ENCODE peak calls at places on chromosomes 3 and 15, in eight cellular contexts. One of them, this sample, is unnamed.

GRCh38 chr3:178078933-178079332 is 457.3 kb upstream of the KCNMB2 start:
- DNase-seq in A549: no peak
- DNase-seq in breast epithelium: peak; percentile 27
- DNase-seq in transverse colon: no peak
- DNase-seq in prostate gland: no peak
- DNase-seq in body of pancreas: no peak
- DNase-seq in tibial nerve: no peak
- DNase-seq in uterus: peak; percentile 54
- DNase-seq in this sample: no peak

GRCh38 chr3:194987571-194988494 is 283.1 kb downstream of the XXYLT1 start:
- DNase-seq in transverse colon: no peak
- DNase-seq in A549: no peak
- DNase-seq in uterus: no peak
- DNase-seq in prostate gland: no peak
- DNase-seq in body of pancreas: no peak
- DNase-seq in breast epithelium: peak; percentile 9
- DNase-seq in tibial nerve: no peak
- DNase-seq in this sample: no peak

GRCh38 chr3:111485086-111485485 is 56.9 kb upstream of the CD96 start:
- DNase-seq in tibial nerve: no peak
- DNase-seq in breast epithelium: no peak
- DNase-seq in prostate gland: no peak
- DNase-seq in uterus: no peak
- DNase-seq in body of pancreas: no peak
- DNase-seq in A549: no peak
- DNase-seq in transverse colon: no peak
- DNase-seq in this sample: no peak

GRCh38 chr3:81277853-81278252 is 483.6 kb downstream of the GBE1 start:
- DNase-seq in tibial nerve: no peak
- DNase-seq in body of pancreas: no peak
- DNase-seq in transverse colon: no peak
- DNase-seq in prostate gland: no peak
- DNase-seq in uterus: no peak
- DNase-seq in breast epithelium: no peak
- DNase-seq in A549: no peak
- DNase-seq in this sample: no peak

GRCh38 chr15:71282086-71282485 is 166.8 kb downstream of the THSD4 start:
- DNase-seq in tibial nerve: no peak
- DNase-seq in transverse colon: no peak
- DNase-seq in A549: no peak
- DNase-seq in prostate gland: no peak
- DNase-seq in breast epithelium: no peak
- DNase-seq in body of pancreas: no peak
- DNase-seq in uterus: no peak
- DNase-seq in this sample: no peak

GRCh38 chr3:55090746-55091145 is 162.9 kb upstream of the LRTM1 start:
- DNase-seq in tibial nerve: no peak
- DNase-seq in A549: no peak
- DNase-seq in body of pancreas: no peak
- DNase-seq in breast epithelium: no peak
- DNase-seq in transverse colon: no peak
- DNase-seq in uterus: no peak
- DNase-seq in prostate gland: no peak
- DNase-seq in this sample: no peak

GRCh38 chr3:123883111-123883510 is 1.0 kb downstream of the MYLK start:
- DNase-seq in A549: no peak
- DNase-seq in body of pancreas: no peak
- DNase-seq in uterus: no peak
- DNase-seq in tibial nerve: no peak
- DNase-seq in breast epithelium: no peak
- DNase-seq in transverse colon: peak; percentile 21
- DNase-seq in prostate gland: no peak
- DNase-seq in this sample: no peak

GRCh38 chr15:69551391-69552056 is 98.9 kb downstream of the RPLP1 start:
- DNase-seq in tibial nerve: no peak
- DNase-seq in prostate gland: peak; percentile 30
- DNase-seq in transverse colon: no peak
- DNase-seq in breast epithelium: no peak
- DNase-seq in A549: no peak
- DNase-seq in body of pancreas: no peak
- DNase-seq in uterus: no peak
- DNase-seq in this sample: no peak

GRCh38 chr3:164612751-164613150 is 465.5 kb downstream of the SI start:
- DNase-seq in breast epithelium: no peak
- DNase-seq in tibial nerve: no peak
- DNase-seq in prostate gland: no peak
- DNase-seq in uterus: no peak
- DNase-seq in A549: no peak
- DNase-seq in body of pancreas: no peak
- DNase-seq in transverse colon: no peak
- DNase-seq in this sample: no peak

GRCh38 chr15:74511583-74511982 is 29.4 kb upstream of the ARID3B start:
- DNase-seq in breast epithelium: no peak
- DNase-seq in tibial nerve: no peak
- DNase-seq in body of pancreas: no peak
- DNase-seq in A549: no peak
- DNase-seq in uterus: no peak
- DNase-seq in transverse colon: no peak
- DNase-seq in prostate gland: no peak
- DNase-seq in this sample: no peak

GRCh38 chr3:173065543-173065970 is 75.5 kb downstream of the SPATA16 start:
- DNase-seq in breast epithelium: no peak
- DNase-seq in prostate gland: no peak
- DNase-seq in uterus: no peak
- DNase-seq in tibial nerve: no peak
- DNase-seq in A549: no peak
- DNase-seq in transverse colon: no peak
- DNase-seq in body of pancreas: no peak
- DNase-seq in this sample: no peak

GRCh38 chr3:127953636-127954035 is 38.6 kb downstream of the KBTBD12 start:
- DNase-seq in A549: no peak
- DNase-seq in transverse colon: no peak
- DNase-seq in body of pancreas: no peak
- DNase-seq in prostate gland: no peak
- DNase-seq in uterus: no peak
- DNase-seq in tibial nerve: no peak
- DNase-seq in breast epithelium: no peak
- DNase-seq in this sample: no peak

GRCh38 chr3:195556390-195556789 is 13.3 kb upstream of the PPP1R2 start:
- DNase-seq in transverse colon: peak; percentile 28
- DNase-seq in A549: peak; percentile 13
- DNase-seq in breast epithelium: no peak
- DNase-seq in tibial nerve: no peak
- DNase-seq in prostate gland: no peak
- DNase-seq in uterus: no peak
- DNase-seq in body of pancreas: no peak
- DNase-seq in this sample: peak; percentile 48

GRCh38 chr15:65259367-65259781 is 27.3 kb downstream of the PARP16 start:
- DNase-seq in A549: no peak
- DNase-seq in body of pancreas: peak; percentile 17
- DNase-seq in prostate gland: peak; percentile 9
- DNase-seq in uterus: peak; percentile 91
- DNase-seq in breast epithelium: no peak
- DNase-seq in tibial nerve: no peak
- DNase-seq in transverse colon: peak; percentile 38
- DNase-seq in this sample: peak; percentile 58

GRCh38 chr3:107833046-107833445 is 257.8 kb downstream of the CD47 start:
- DNase-seq in prostate gland: no peak
- DNase-seq in uterus: no peak
- DNase-seq in A549: no peak
- DNase-seq in tibial nerve: no peak
- DNase-seq in body of pancreas: no peak
- DNase-seq in breast epithelium: no peak
- DNase-seq in transverse colon: no peak
- DNase-seq in this sample: no peak

GRCh38 chr3:43434431-43434830 is 148.1 kb downstream of the SNRK start:
- DNase-seq in body of pancreas: no peak
- DNase-seq in breast epithelium: no peak
- DNase-seq in uterus: no peak
- DNase-seq in A549: no peak
- DNase-seq in prostate gland: no peak
- DNase-seq in transverse colon: no peak
- DNase-seq in tibial nerve: no peak
- DNase-seq in this sample: no peak

GRCh38 chr3:12894629-12895028 is 53.3 kb upstream of the RPL32 start:
- DNase-seq in A549: no peak
- DNase-seq in breast epithelium: no peak
- DNase-seq in uterus: no peak
- DNase-seq in tibial nerve: no peak
- DNase-seq in transverse colon: no peak
- DNase-seq in body of pancreas: no peak
- DNase-seq in prostate gland: no peak
- DNase-seq in this sample: no peak

GRCh38 chr3:14371573-14372474 is 30.6 kb upstream of the SLC6A6 start:
- DNase-seq in A549: peak; percentile 79
- DNase-seq in body of pancreas: peak; percentile 78
- DNase-seq in prostate gland: peak; percentile 82
- DNase-seq in uterus: peak; percentile 36
- DNase-seq in tibial nerve: peak; percentile 46
- DNase-seq in transverse colon: peak; percentile 91
- DNase-seq in breast epithelium: peak; percentile 80
- DNase-seq in this sample: peak; percentile 96

GRCh38 chr3:144129536-144130214 is 158.1 kb downstream of the DIPK2A start:
- DNase-seq in transverse colon: no peak
- DNase-seq in uterus: no peak
- DNase-seq in prostate gland: no peak
- DNase-seq in body of pancreas: no peak
- DNase-seq in breast epithelium: no peak
- DNase-seq in tibial nerve: no peak
- DNase-seq in A549: no peak
- DNase-seq in this sample: no peak

GRCh38 chr3:53103566-53104296 is 26.5 kb downstream of the RFT1 start:
- DNase-seq in uterus: no peak
- DNase-seq in tibial nerve: no peak
- DNase-seq in A549: no peak
- DNase-seq in transverse colon: no peak
- DNase-seq in breast epithelium: no peak
- DNase-seq in body of pancreas: no peak
- DNase-seq in prostate gland: no peak
- DNase-seq in this sample: no peak
- H3K27ac ChIP-seq in uterus: no peak overlapping the region
- H3K27ac ChIP-seq in tibial nerve: no peak overlapping the region
- H3K27ac ChIP-seq in A549: no peak overlapping the region
- H3K27ac ChIP-seq in transverse colon: no peak overlapping the region
- H3K27ac ChIP-seq in breast epithelium: no peak overlapping the region
- H3K27ac ChIP-seq in body of pancreas: no peak overlapping the region
- H3K27ac ChIP-seq in prostate gland: no peak overlapping the region
- H3K27ac ChIP-seq in this sample: no peak overlapping the region

DNA sequence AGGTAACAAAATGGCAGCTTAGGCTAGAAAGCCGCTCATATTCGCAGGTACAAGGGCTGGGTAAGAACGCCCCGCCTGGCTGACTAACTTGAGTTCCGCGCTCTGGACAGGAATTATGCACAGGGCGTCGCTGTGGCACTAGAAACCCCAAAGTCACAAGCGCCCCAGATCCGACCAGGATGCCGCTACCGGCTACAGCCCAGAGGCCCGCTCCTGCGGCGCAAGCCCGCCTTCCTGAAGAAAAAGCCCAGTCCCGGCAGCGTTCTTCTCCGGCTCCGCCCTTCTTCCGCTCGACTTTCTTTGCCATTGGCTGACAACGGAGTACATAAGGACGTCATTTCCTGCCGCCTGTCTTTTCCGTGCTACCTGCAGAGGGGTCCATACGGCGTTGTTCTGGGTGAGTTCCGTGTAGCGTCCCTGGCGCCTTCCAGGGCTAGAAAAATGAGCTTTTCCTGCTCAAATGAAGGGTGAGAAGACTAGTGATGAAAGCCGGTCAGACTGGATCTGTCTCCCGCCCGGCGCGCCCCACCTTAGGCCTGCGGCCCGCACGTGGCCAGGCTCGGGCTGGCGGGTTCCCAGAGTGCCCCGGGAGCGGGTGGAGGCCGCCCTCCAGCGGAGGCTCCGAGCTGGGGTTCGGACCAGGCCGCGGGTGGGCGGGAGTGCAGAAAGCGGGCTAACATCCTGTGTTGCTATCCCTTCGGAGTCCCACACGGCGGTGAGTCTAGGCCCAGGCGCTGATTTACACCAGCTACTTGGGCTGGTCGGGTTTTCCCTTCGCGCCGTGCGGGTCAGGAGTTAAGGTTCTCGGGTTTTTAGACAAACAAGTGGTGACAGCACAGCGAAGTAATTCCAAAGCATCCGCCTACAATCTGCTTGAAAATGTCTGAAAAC is at the start of gene RPSA:
- DNase-seq in A549: peak; percentile 94
- DNase-seq in tibial nerve: peak; percentile 84
- DNase-seq in body of pancreas: peak; percentile 97
- DNase-seq in prostate gland: peak; percentile 96
- DNase-seq in transverse colon: peak; percentile 97
- DNase-seq in breast epithelium: peak; percentile 95
- DNase-seq in uterus: peak; percentile 95
- DNase-seq in this sample: peak; percentile 93
- TF ChIP-seq POLR2A in A549: peak; percentile 96
- TF ChIP-seq POLR2A in tibial nerve: peak; percentile 76
- TF ChIP-seq POLR2A in body of pancreas: peak; percentile 87
- TF ChIP-seq POLR2A in prostate gland: peak; percentile 78
- TF ChIP-seq POLR2A in transverse colon: peak; percentile 98
- TF ChIP-seq POLR2A in breast epithelium: peak; percentile 86
- TF ChIP-seq POLR2A in uterus: peak; percentile 86
- TF ChIP-seq POLR2A in this sample: peak; percentile 97

DNA sequence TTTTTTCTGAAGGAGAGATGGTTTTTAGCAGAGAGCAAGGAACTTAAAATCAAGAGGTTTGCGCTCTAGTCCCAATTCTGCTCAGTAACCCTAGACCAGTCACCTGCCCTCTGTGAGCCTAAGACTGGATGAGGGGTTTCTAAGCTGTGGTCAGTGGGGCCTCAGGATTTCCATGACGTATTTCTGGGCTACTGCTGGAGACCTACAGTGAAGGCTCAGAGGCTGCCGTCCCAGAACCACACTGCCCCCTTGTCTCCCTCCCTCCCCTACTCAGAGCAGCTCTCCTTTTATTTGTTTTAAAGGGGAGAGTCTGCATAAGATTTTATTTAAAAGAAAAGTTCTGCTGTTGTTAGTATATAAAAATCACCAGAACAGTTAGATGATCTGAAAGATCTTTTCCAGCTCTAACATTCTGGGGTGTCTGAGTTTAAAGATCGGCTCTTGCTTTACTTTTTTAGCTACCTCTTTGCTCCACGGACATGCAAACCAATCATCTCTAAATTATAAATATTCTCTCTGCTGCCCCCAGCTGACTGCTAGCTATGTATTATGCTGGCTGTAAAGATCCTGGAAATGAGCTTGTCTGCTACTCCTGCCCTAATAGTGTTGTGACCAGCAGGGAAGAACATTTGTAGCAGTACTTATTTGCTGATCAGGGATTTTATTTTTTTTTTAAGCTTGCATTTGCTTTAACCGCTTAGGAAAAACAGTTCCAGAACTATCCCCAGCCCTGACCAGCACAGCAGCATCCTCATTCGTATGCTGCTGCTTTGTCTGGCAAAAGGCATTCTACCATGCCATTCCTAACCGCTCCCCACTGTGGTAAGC is 28.6 kb upstream of the NDUFB4 start:
- DNase-seq in uterus: peak; percentile 20
- DNase-seq in prostate gland: no peak
- DNase-seq in tibial nerve: no peak
- DNase-seq in body of pancreas: no peak
- DNase-seq in A549: no peak
- DNase-seq in transverse colon: no peak
- DNase-seq in breast epithelium: no peak
- DNase-seq in this sample: no peak
- H3K27ac ChIP-seq in uterus: peak overlapping the region; percentile 44
- H3K27ac ChIP-seq in prostate gland: peak overlapping the region; percentile 28
- H3K27ac ChIP-seq in tibial nerve: no peak overlapping the region
- H3K27ac ChIP-seq in body of pancreas: no peak overlapping the region
- H3K27ac ChIP-seq in A549: peak overlapping the region; percentile 45
- H3K27ac ChIP-seq in transverse colon: no peak overlapping the region
- H3K27ac ChIP-seq in breast epithelium: no peak overlapping the region
- H3K27ac ChIP-seq in this sample: no peak overlapping the region

GRCh38 chr3:48429416-48430358 is at the start of gene PLXNB1:
- DNase-seq in body of pancreas: peak; percentile 92
- DNase-seq in transverse colon: peak; percentile 84
- DNase-seq in uterus: peak; percentile 94
- DNase-seq in A549: peak; percentile 42
- DNase-seq in prostate gland: peak; percentile 93
- DNase-seq in tibial nerve: peak; percentile 61
- DNase-seq in breast epithelium: peak; percentile 96
- DNase-seq in this sample: peak; percentile 49
- TF ChIP-seq POLR2A in body of pancreas: peak; percentile 28
- TF ChIP-seq POLR2A in transverse colon: peak; percentile 61
- TF ChIP-seq POLR2A in uterus: peak; percentile 56
- TF ChIP-seq POLR2A in A549: peak; percentile 21
- TF ChIP-seq POLR2A in prostate gland: peak; percentile 34
- TF ChIP-seq POLR2A in tibial nerve: no peak
- TF ChIP-seq POLR2A in breast epithelium: peak; percentile 54
- TF ChIP-seq POLR2A in this sample: no peak